ENCODE peak calls at places on chromosomes 11 and 22, in eight cellular contexts. J is lower leg skin, Z is endothelial cell, I is heart left ventricle, T is kidney epithelial cell, Y is psoas muscle, R is thoracic aorta, U is breast epithelium. V is an unnamed sample.

GRCh38 chr11:61826930-61827572 is 1.0 kb upstream of the FADS2 start:
- DNase-seq in T (no peak), J (no peak), U (no peak), Y (no peak), I (peak; percentile 44), R (no peak), Z (no peak), V (no peak)

GRCh38 chr11:108511851-108512474 is 13.8 kb upstream of the POGLUT3 start:
- DNase-seq in Y (no peak), J (no peak), U (no peak), R (no peak), T (peak; percentile 91), I (no peak), Z (no peak), V (no peak)

GRCh38 chr11:65213322-65214211 is 31.8 kb downstream of the CAPN1 start:
- DNase-seq in Y (no peak), T (no peak), I (no peak), U (no peak), J (peak; percentile 83), Z (no peak), R (no peak), V (no peak)

GRCh38 chr22:32082331-32082730 is 39.3 kb downstream of the SLC5A1 start:
- DNase-seq in T (no peak), R (no peak), J (no peak), Z (no peak), I (no peak), Y (no peak), U (no peak), V (no peak)

GRCh38 chr11:118610773-118611432 is 3.5 kb downstream of the PHLDB1 start:
- DNase-seq in J (peak; percentile 96), Y (peak; percentile 84), T (no peak), R (no peak), U (peak; percentile 86), I (peak; percentile 87), Z (peak; percentile 93), V (no peak)

GRCh38 chr11:130340671-130341319 is 26.1 kb upstream of the ZBTB44 start:
- DNase-seq in R (no peak), U (no peak), I (no peak), Y (no peak), T (no peak), J (no peak), Z (no peak), V (no peak)

GRCh38 chr22:48554893-48555552 is 1272.7 kb downstream of the BRD1 start:
- DNase-seq in I (no peak), R (no peak), J (no peak), Y (no peak), U (no peak), T (no peak), Z (peak; percentile 33), V (no peak)

GRCh38 chr11:35992551-35992950 is 48.7 kb downstream of the LDLRAD3 start:
- DNase-seq in Z (no peak), T (no peak), Y (no peak), J (no peak), R (no peak), U (no peak), I (no peak), V (no peak)

GRCh38 chr11:7576671-7577225 is 62.9 kb downstream of the PPFIBP2 start:
- DNase-seq in Z (no peak), J (peak; percentile 89), U (no peak), T (no peak), I (peak; percentile 65), Y (peak; percentile 60), R (no peak), V (no peak)

GRCh38 chr11:95996621-95997020 is 72.7 kb upstream of the MTMR2 start:
- DNase-seq in Y (no peak), U (no peak), Z (no peak), I (no peak), T (no peak), J (no peak), R (no peak), V (no peak)

GRCh38 chr22:33743756-33744155 is 176.5 kb downstream of the LARGE1 start:
- DNase-seq in Y (no peak), I (no peak), Z (no peak), T (no peak), R (no peak), U (no peak), J (no peak), V (no peak)

GRCh38 chr22:19779685-19780268 is 19.2 kb downstream of the TBX1 start:
- DNase-seq in Z (no peak), T (no peak), U (no peak), I (no peak), Y (peak; percentile 57), J (no peak), R (no peak), V (no peak)

GRCh38 chr11:71364176-71364671 is 84.0 kb downstream of the DHCR7 start:
- DNase-seq in Y (no peak), T (no peak), I (no peak), Z (no peak), U (no peak), J (no peak), R (no peak), V (no peak)

GRCh38 chr22:27045103-27045940 is 387.9 kb downstream of the MIAT start:
- DNase-seq in Y (no peak), J (no peak), R (no peak), Z (no peak), I (no peak), T (peak; percentile 28), U (no peak), V (no peak)

GRCh38 chr11:121703166-121703565 is 250.4 kb upstream of the SORL1-AS1 start:
- DNase-seq in U (no peak), Z (no peak), J (no peak), T (no peak), R (no peak), I (no peak), Y (no peak), V (no peak)

GRCh38 chr11:1872267-1872985 is 19.3 kb downstream of the PRR33 start:
- DNase-seq in R (no peak), T (no peak), U (no peak), J (no peak), Y (peak; percentile 33), I (no peak), Z (no peak), V (no peak)

GRCh38 chr11:1873048-1873812 is 18.5 kb downstream of the PRR33 start:
- DNase-seq in U (no peak), J (no peak), T (peak; percentile 23), Y (peak; percentile 68), R (no peak), Z (no peak), I (no peak), V (no peak)

GRCh38 chr11:1875093-1875785 is 16.5 kb downstream of the PRR33 start:
- DNase-seq in I (peak; percentile 9), Z (no peak), J (no peak), U (no peak), T (no peak), Y (peak; percentile 77), R (no peak), V (peak; percentile 49)

GRCh38 chr11:1876361-1877063 is 15.2 kb downstream of the PRR33 start:
- DNase-seq in U (no peak), R (no peak), I (peak; percentile 83), Z (peak; percentile 77), T (no peak), J (peak; percentile 91), Y (peak; percentile 89), V (peak; percentile 56)

DNA sequence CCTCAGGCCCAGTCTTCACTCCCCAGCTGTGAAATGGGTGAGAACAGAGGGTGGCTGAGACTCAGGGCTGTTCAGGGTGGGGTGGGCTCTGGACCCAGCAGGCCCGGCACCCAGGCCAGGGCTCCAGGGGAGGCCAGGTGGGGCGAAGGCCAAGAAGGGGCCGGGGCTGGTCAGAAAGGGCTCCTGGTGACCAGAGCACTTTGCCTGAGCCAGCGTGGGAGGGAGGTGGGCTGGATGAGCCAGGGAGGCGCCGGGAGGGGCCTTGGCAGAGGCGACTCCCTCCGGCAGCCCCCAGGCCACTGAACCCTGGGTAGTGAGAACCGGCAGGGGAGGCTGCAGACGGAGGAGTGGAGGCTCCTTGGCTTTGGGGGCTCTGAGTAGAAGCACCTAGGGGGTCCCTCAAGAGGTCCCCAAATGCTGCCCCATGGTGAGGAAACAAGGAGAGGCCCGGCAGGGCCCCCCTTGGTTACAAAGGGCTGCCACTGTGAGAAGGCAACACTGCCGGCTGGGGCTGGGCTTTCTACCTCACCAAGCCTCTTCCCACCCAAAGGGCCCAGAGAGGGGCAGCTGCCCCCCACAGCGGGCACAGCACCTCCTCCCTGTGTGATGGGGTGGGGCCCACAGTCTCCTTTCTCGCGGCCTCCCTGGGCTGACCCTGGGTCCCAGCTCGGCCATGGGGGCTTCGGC is 17.1 kb downstream of the PRR33 start:
- DNase-seq in I (peak; percentile 15), J (no peak), T (no peak), U (no peak), Y (peak; percentile 66), Z (no peak), R (no peak), V (no peak)
- TF ChIP-seq CTCF in I (no peak), J (no peak), T (no peak), U (no peak), Y (no peak), Z (no peak), R (no peak), V (no peak)

GRCh38 chr11:126628790-126629621 is 273.5 kb downstream of the ST3GAL4 start:
- DNase-seq in R (no peak), U (no peak), J (peak; percentile 80), I (no peak), T (no peak), Y (no peak), Z (no peak), V (no peak)
- TF ChIP-seq CTCF in R (no peak), U (no peak), J (no peak), I (no peak), T (no peak), Y (no peak), Z (no peak), V (no peak)

DNA sequence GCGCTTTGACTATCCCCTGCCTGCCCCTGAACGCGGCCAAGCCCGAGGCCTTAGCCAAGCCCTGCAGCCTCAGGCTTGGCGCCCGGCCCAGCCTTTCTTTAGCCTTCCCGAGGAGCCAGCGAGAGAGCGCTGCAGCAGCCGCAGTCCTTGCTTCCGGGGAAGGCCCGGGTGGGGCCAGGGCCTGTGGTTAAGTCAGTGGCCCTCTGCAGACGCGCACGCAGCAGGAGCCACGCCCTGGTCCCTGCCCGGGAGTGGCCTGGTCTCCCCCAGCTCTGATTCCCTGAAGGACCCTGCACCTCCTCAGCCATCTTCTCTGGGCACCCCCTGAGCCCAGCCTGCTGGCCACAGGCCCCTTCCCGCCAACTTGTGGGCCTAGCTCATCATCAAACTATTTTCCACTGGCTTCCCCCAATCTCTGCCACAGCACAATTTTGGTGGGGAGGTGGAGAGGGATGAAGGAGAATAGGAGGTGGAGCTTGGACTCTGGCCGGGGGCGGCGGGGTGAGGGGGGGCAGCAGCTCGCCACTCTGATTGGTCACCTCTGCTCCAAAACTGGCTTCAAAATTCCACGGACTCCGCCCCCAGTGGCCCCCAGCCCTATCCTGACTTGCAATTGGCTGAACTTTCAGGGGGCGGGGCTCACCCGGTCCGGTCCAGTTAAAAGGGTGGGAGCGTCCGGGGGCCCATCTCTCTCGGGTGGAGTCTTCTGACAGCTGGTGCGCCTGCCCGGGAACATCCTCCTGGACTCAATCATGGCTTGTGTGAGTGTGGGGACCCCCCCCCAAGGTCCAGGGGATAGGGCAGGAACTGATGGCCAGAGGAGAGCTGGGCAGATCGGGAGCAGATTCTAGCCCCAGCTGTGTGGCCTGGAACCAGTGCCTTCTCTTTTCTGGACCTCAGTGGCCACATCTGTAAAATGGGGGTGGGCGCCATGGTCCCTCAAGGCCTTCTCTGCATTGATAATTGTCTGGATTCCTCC is at the start of gene LGALS1:
- DNase-seq in I (peak; percentile 99), Z (no peak), T (peak; percentile 79), Y (peak; percentile 98), J (peak; percentile 99), R (peak; percentile 92), U (peak; percentile 96), V (peak; percentile 87)
- TF ChIP-seq CTCF in I (no peak), Z (no peak), T (peak; percentile 22), Y (no peak), J (no peak), R (no peak), U (no peak), V (no peak)

GRCh38 chr11:90476442-90477007 is 253.7 kb upstream of the CHORDC1 start:
- DNase-seq in Z (peak; percentile 38), J (no peak), Y (no peak), R (no peak), T (peak; percentile 28), U (no peak), I (no peak), V (no peak)
- TF ChIP-seq CTCF in Z (peak; percentile 72), J (no peak), Y (peak; percentile 69), R (no peak), T (peak; percentile 52), U (no peak), I (peak; percentile 49), V (peak; percentile 19)